ENCODE peak calls at places on chromosomes 4 and X, in ten cellular contexts. T is epithelial cell of esophagus, B is mucosa of descending colon, K is DMS79 treated with DMSO at 0.1 percent for 48 hours, P is GM12892, X is adipocyte, Y is T1000, J is EH, D is amniotic epithelial cell, W is osteoblast. E is an unnamed sample.

GRCh38 chr4:55216871-55217635 is 91.7 kb upstream of the KDR start:
- DNase-seq in B (no peak), T (peak), J (no peak), D (peak), P (no peak), K (no peak), X (no peak), W (peak), Y (no peak), E (peak)

GRCh38 chr4:99087887-99088484 is 602 bp downstream of the ADH5 start:
- DNase-seq in Y (no peak), B (peak), T (peak), X (peak), J (peak), K (peak), D (peak), W (peak), P (peak), E (peak)

GRCh38 chr4:1243451-1244080 is 5.4 kb downstream of the CTBP1 start:
- DNase-seq in D (no peak), K (no peak), Y (no peak), W (peak), B (no peak), P (peak), X (no peak), J (no peak), T (no peak), E (no peak)

GRCh38 chrX:80022363-80023031 is 7.9 kb downstream of the TBX22 start:
- DNase-seq in K (no peak), Y (no peak), D (no peak), T (no peak), J (no peak), P (no peak), X (no peak), W (no peak), B (no peak), E (no peak)

GRCh38 chr4:118918388-118918787 is 29.7 kb downstream of the SYNPO2 start:
- DNase-seq in Y (no peak), J (peak), D (peak), B (no peak), T (peak), W (peak), K (no peak), P (no peak), X (peak), E (peak)

GRCh38 chr4:80705311-80705710 is 325.2 kb upstream of the BMP3 start:
- DNase-seq in P (no peak), T (no peak), K (no peak), Y (no peak), D (no peak), J (peak), X (peak), B (no peak), W (no peak), E (peak)

GRCh38 chr4:106502106-106502699 is 133.6 kb upstream of the GIMD1 start:
- DNase-seq in W (peak), T (peak), X (peak), Y (no peak), D (peak), B (peak), K (no peak), J (peak), P (peak), E (peak)

GRCh38 chr4:1260418-1261106 is 11.6 kb upstream of the CTBP1 start:
- DNase-seq in W (no peak), P (no peak), J (no peak), T (no peak), X (no peak), B (no peak), Y (no peak), K (no peak), D (no peak), E (no peak)

GRCh38 chr4:52925531-52925968 is 63.4 kb downstream of the RASL11B start:
- DNase-seq in X (no peak), K (peak), Y (peak), J (no peak), P (no peak), T (no peak), D (peak), B (no peak), W (no peak), E (peak)

GRCh38 chrX:129678176-129678880 is 23.6 kb upstream of the APLN start:
- DNase-seq in D (no peak), K (peak), T (no peak), B (peak), X (no peak), Y (no peak), W (no peak), P (no peak), J (peak), E (no peak)

GRCh38 chr4:98481167-98481566 is 177.2 kb downstream of the TSPAN5 start:
- DNase-seq in P (no peak), B (no peak), T (no peak), X (no peak), Y (no peak), J (peak), K (no peak), W (peak), D (no peak), E (no peak)

GRCh38 chr4:1206299-1207156 is 34.1 kb upstream of the SPON2 start:
- DNase-seq in T (no peak), X (no peak), J (no peak), B (no peak), Y (no peak), W (peak), D (no peak), K (no peak), P (no peak), E (no peak)

GRCh38 chr4:182486895-182487294 is 243.7 kb downstream of the TENM3 start:
- DNase-seq in J (peak), W (no peak), P (no peak), B (no peak), D (peak), X (no peak), Y (no peak), K (no peak), T (no peak), E (no peak)

GRCh38 chr4:2371765-2372487 is 46.5 kb downstream of the ZFYVE28 start:
- DNase-seq in J (no peak), T (no peak), X (no peak), B (no peak), D (no peak), P (no peak), W (peak), Y (no peak), K (no peak), E (no peak)

GRCh38 chr4:67616478-67616877 is 58.0 kb downstream of the STAP1 start:
- DNase-seq in K (no peak), D (no peak), P (no peak), W (no peak), X (no peak), B (no peak), J (no peak), T (peak), Y (no peak), E (no peak)

GRCh38 chrX:72094894-72095293 is 36.8 kb downstream of the RTL5 start:
- DNase-seq in J (peak), P (no peak), B (peak), X (no peak), Y (no peak), T (no peak), D (peak), W (no peak), K (peak), E (peak)

GRCh38 chrX:41045960-41046567 is 39.2 kb upstream of the USP9X start:
- DNase-seq in P (no peak), B (no peak), Y (no peak), X (peak), D (peak), T (no peak), J (no peak), K (no peak), W (peak), E (peak)

GRCh38 chr4:97624204-97624603 is 519.1 kb downstream of the STPG2 start:
- DNase-seq in W (no peak), P (no peak), D (no peak), B (no peak), X (no peak), Y (no peak), J (no peak), K (no peak), T (peak), E (no peak)

GRCh38 chrX:68487924-68488323 is 10.9 kb upstream of the YIPF6 start:
- DNase-seq in W (no peak), Y (no peak), J (no peak), D (no peak), T (no peak), P (no peak), B (no peak), X (no peak), K (no peak), E (no peak)

GRCh38 chrX:7233632-7234406 is 85.9 kb upstream of the PUDP start:
- DNase-seq in T (no peak), Y (no peak), X (peak), K (no peak), B (no peak), W (no peak), P (no peak), J (peak), D (peak), E (peak)

GRCh38 chrX:131729295-131729694 is 185.4 kb downstream of the OR13H1 start:
- DNase-seq in K (no peak), W (no peak), Y (no peak), X (peak), J (no peak), B (no peak), T (no peak), D (no peak), P (no peak), E (no peak)

GRCh38 chrX:123340691-123341090 is 156.6 kb downstream of the GRIA3 start:
- DNase-seq in Y (no peak), J (peak), W (no peak), K (no peak), P (no peak), X (peak), T (peak), D (no peak), B (no peak), E (no peak)

GRCh38 chr4:104966349-104967033 is 180.2 kb upstream of the TET2 start:
- DNase-seq in Y (no peak), P (peak), B (peak), W (no peak), X (peak), D (no peak), K (no peak), J (no peak), T (peak), E (peak)

GRCh38 chrX:105696870-105697269 is 125.5 kb upstream of the NRK start:
- DNase-seq in D (no peak), B (no peak), Y (no peak), W (no peak), K (no peak), X (no peak), P (no peak), T (no peak), J (no peak), E (no peak)

GRCh38 chrX:106378616-106379015 is 210.5 kb downstream of the PWWP3B start:
- DNase-seq in B (no peak), K (no peak), P (no peak), T (no peak), Y (no peak), W (no peak), X (no peak), J (no peak), D (no peak), E (no peak)

GRCh38 chrX:51837926-51838325 is 55.5 kb upstream of the MAGED1 start:
- DNase-seq in J (peak), P (no peak), B (peak), T (peak), D (peak), X (peak), K (peak), W (no peak), Y (no peak), E (peak)

GRCh38 chrX:31251336-31251735 is 179.5 kb upstream of the FTHL17 start:
- DNase-seq in X (no peak), D (peak), W (no peak), T (no peak), K (no peak), B (no peak), P (no peak), Y (no peak), J (no peak), E (peak)

GRCh38 chr4:35538807-35539206 is 705.5 kb downstream of the ARAP2 start:
- DNase-seq in T (peak), D (peak), Y (no peak), P (no peak), K (no peak), W (no peak), J (no peak), X (no peak), B (no peak), E (peak)

GRCh38 chr4:69322055-69322454 is 41.8 kb downstream of the UGT2B28 start:
- DNase-seq in Y (peak), X (peak), D (peak), B (no peak), T (peak), P (no peak), W (peak), J (no peak), K (no peak), E (peak)

GRCh38 chrX:84729809-84730208 is 227.6 kb upstream of the HDX start:
- DNase-seq in B (peak), T (peak), J (peak), W (peak), X (peak), P (peak), K (no peak), D (peak), Y (no peak), E (peak)

GRCh38 chrX:121307441-121307840 is 260.0 kb downstream of the GLUD2 start:
- DNase-seq in K (no peak), W (no peak), P (no peak), Y (no peak), D (no peak), J (no peak), X (no peak), B (no peak), T (no peak), E (no peak)

E was measured in fibroblast of pulmonary artery.